ENCODE peak calls at places on chromosome 18, in seven cellular contexts. A is neural progenitor cell, I is ELF-1, P is nephron progenitor cell, L is NCI-H524, H is IMR-90, Y is AG04449. C is an unnamed sample.

GRCh38 chr18:2150566-2150965 is 420.7 kb downstream of the METTL4 start:
- DNase-seq in P (no peak), H (no peak), Y (no peak), A (no peak), I (no peak), L (no peak), C (no peak)

GRCh38 chr18:30094556-30094955 is 948.0 kb downstream of the DSC3 start:
- DNase-seq in L (no peak), H (peak; percentile 21), A (no peak), I (no peak), Y (no peak), P (no peak), C (no peak)

GRCh38 chr18:8341481-8342230 is 267.6 kb upstream of the RAB12 start:
- DNase-seq in A (no peak), P (no peak), H (peak; percentile 75), I (peak; percentile 27), Y (peak; percentile 78), L (no peak), C (no peak)

GRCh38 chr18:7584646-7585271 is 17.6 kb downstream of the PTPRM start:
- DNase-seq in Y (no peak), A (no peak), H (no peak), I (no peak), P (no peak), L (no peak), C (no peak)

GRCh38 chr18:55422456-55423185 is 165.4 kb downstream of the TCF4 start:
- DNase-seq in A (no peak), Y (no peak), P (peak; percentile 10), I (no peak), H (peak; percentile 53), L (no peak), C (peak; percentile 93)

GRCh38 chr18:74589021-74589420 is 8.6 kb upstream of the ZNF407 start:
- DNase-seq in P (no peak), I (no peak), Y (no peak), A (no peak), H (no peak), L (no peak), C (no peak)

GRCh38 chr18:62953663-62954062 is 238.3 kb downstream of the PHLPP1 start:
- DNase-seq in L (no peak), H (no peak), I (no peak), A (no peak), P (no peak), Y (no peak), C (no peak)

GRCh38 chr18:37483221-37483971 is 82.2 kb downstream of the CELF4 start:
- DNase-seq in P (peak; percentile 67), L (peak; percentile 18), A (peak; percentile 81), Y (no peak), H (peak; percentile 25), I (peak; percentile 30), C (no peak)

GRCh38 chr18:77376043-77376732 is 126.5 kb downstream of the GALR1 start:
- DNase-seq in P (no peak), Y (no peak), A (no peak), H (no peak), L (no peak), I (no peak), C (peak; percentile 45)

GRCh38 chr18:36304723-36305122 is 7.2 kb downstream of the FHOD3 start:
- DNase-seq in A (no peak), L (no peak), Y (no peak), P (no peak), I (no peak), H (no peak), C (no peak)

C was measured in NCI-H2171 treated with DMSO at 0.1 percent for 48 hours.